ENCODE peak calls at places on chromosomes 2 and 18, in seven cellular contexts. One of them, this sample, is unnamed.

GRCh38 chr18:21638822-21639221 is 26.7 kb downstream of the SNRPD1 start:
- DNase-seq in fibroblast of lung: no peak
- DNase-seq in NB4: no peak
- DNase-seq in progenitor cell of endocrine pancreas: no peak
- DNase-seq in body of pancreas: no peak
- DNase-seq in GM06990: no peak
- DNase-seq in HCT116: no peak
- DNase-seq in this sample: no peak

GRCh38 chr18:50429207-50429948 is 54.5 kb downstream of the SKA1 start:
- DNase-seq in GM06990: peak
- DNase-seq in HCT116: peak
- DNase-seq in fibroblast of lung: no peak
- DNase-seq in NB4: peak
- DNase-seq in body of pancreas: no peak
- DNase-seq in progenitor cell of endocrine pancreas: no peak
- DNase-seq in this sample: no peak

GRCh38 chr2:240557808-240558207 is at the start of gene ANKMY1:
- DNase-seq in fibroblast of lung: peak
- DNase-seq in progenitor cell of endocrine pancreas: peak
- DNase-seq in GM06990: peak
- DNase-seq in NB4: no peak
- DNase-seq in HCT116: no peak
- DNase-seq in body of pancreas: peak
- DNase-seq in this sample: no peak

GRCh38 chr2:37436324-37436723 is 91.9 kb downstream of the QPCT start:
- DNase-seq in body of pancreas: no peak
- DNase-seq in progenitor cell of endocrine pancreas: no peak
- DNase-seq in fibroblast of lung: peak
- DNase-seq in HCT116: no peak
- DNase-seq in GM06990: no peak
- DNase-seq in NB4: no peak
- DNase-seq in this sample: no peak

GRCh38 chr2:216777637-216778273 is 82.1 kb downstream of the TNP1 start:
- DNase-seq in HCT116: peak
- DNase-seq in GM06990: peak
- DNase-seq in NB4: peak
- DNase-seq in progenitor cell of endocrine pancreas: no peak
- DNase-seq in body of pancreas: peak
- DNase-seq in fibroblast of lung: peak
- DNase-seq in this sample: no peak

GRCh38 chr2:51025942-51026574 is 5.9 kb downstream of the NRXN1 start:
- DNase-seq in fibroblast of lung: no peak
- DNase-seq in progenitor cell of endocrine pancreas: no peak
- DNase-seq in NB4: no peak
- DNase-seq in GM06990: no peak
- DNase-seq in body of pancreas: no peak
- DNase-seq in HCT116: no peak
- DNase-seq in this sample: no peak

GRCh38 chr2:227340106-227340505 is 15.1 kb downstream of the MFF start:
- DNase-seq in NB4: no peak
- DNase-seq in fibroblast of lung: no peak
- DNase-seq in body of pancreas: no peak
- DNase-seq in HCT116: no peak
- DNase-seq in progenitor cell of endocrine pancreas: no peak
- DNase-seq in GM06990: no peak
- DNase-seq in this sample: no peak

GRCh38 chr2:150690261-150690660 is 202.8 kb upstream of the RND3 start:
- DNase-seq in body of pancreas: no peak
- DNase-seq in HCT116: no peak
- DNase-seq in NB4: no peak
- DNase-seq in fibroblast of lung: peak
- DNase-seq in progenitor cell of endocrine pancreas: no peak
- DNase-seq in GM06990: no peak
- DNase-seq in this sample: no peak

GRCh38 chr2:135585586-135585985 is 54.3 kb downstream of the R3HDM1 start:
- DNase-seq in HCT116: no peak
- DNase-seq in body of pancreas: no peak
- DNase-seq in NB4: peak
- DNase-seq in GM06990: no peak
- DNase-seq in progenitor cell of endocrine pancreas: no peak
- DNase-seq in fibroblast of lung: no peak
- DNase-seq in this sample: no peak

GRCh38 chr2:195477996-195478382 is 179.0 kb upstream of the SLC39A10 start:
- DNase-seq in progenitor cell of endocrine pancreas: no peak
- DNase-seq in GM06990: no peak
- DNase-seq in NB4: no peak
- DNase-seq in body of pancreas: no peak
- DNase-seq in HCT116: no peak
- DNase-seq in fibroblast of lung: no peak
- DNase-seq in this sample: no peak

GRCh38 chr2:65604246-65604645 is 171.8 kb upstream of the SPRED2 start:
- DNase-seq in progenitor cell of endocrine pancreas: no peak
- DNase-seq in GM06990: no peak
- DNase-seq in HCT116: no peak
- DNase-seq in fibroblast of lung: peak
- DNase-seq in NB4: no peak
- DNase-seq in body of pancreas: no peak
- DNase-seq in this sample: no peak

GRCh38 chr2:98546186-98546585 is 62.1 kb downstream of the COA5 start:
- DNase-seq in HCT116: no peak
- DNase-seq in GM06990: no peak
- DNase-seq in body of pancreas: no peak
- DNase-seq in fibroblast of lung: no peak
- DNase-seq in progenitor cell of endocrine pancreas: no peak
- DNase-seq in NB4: no peak
- DNase-seq in this sample: no peak

GRCh38 chr2:105032476-105032875 is 5.4 kb upstream of the MRPS9 start:
- DNase-seq in fibroblast of lung: no peak
- DNase-seq in NB4: no peak
- DNase-seq in GM06990: no peak
- DNase-seq in HCT116: no peak
- DNase-seq in progenitor cell of endocrine pancreas: no peak
- DNase-seq in body of pancreas: no peak
- DNase-seq in this sample: no peak

GRCh38 chr2:43486604-43487003 is 109.2 kb downstream of the THADA start:
- DNase-seq in progenitor cell of endocrine pancreas: no peak
- DNase-seq in fibroblast of lung: no peak
- DNase-seq in body of pancreas: no peak
- DNase-seq in GM06990: no peak
- DNase-seq in NB4: no peak
- DNase-seq in HCT116: no peak
- DNase-seq in this sample: no peak

GRCh38 chr2:238869293-238870124 is 21.6 kb downstream of the TWIST2 start:
- DNase-seq in HCT116: no peak
- DNase-seq in NB4: no peak
- DNase-seq in progenitor cell of endocrine pancreas: no peak
- DNase-seq in fibroblast of lung: peak
- DNase-seq in GM06990: no peak
- DNase-seq in body of pancreas: no peak
- DNase-seq in this sample: no peak

GRCh38 chr2:108942231-108943066 is 46.6 kb downstream of the EDAR start:
- DNase-seq in HCT116: no peak
- DNase-seq in body of pancreas: no peak
- DNase-seq in fibroblast of lung: no peak
- DNase-seq in GM06990: no peak
- DNase-seq in NB4: no peak
- DNase-seq in progenitor cell of endocrine pancreas: no peak
- DNase-seq in this sample: no peak

GRCh38 chr2:70888389-70888924 is 47.2 kb upstream of the ATP6V1B1 start:
- DNase-seq in fibroblast of lung: no peak
- DNase-seq in GM06990: no peak
- DNase-seq in HCT116: no peak
- DNase-seq in body of pancreas: no peak
- DNase-seq in NB4: no peak
- DNase-seq in progenitor cell of endocrine pancreas: no peak
- DNase-seq in this sample: no peak

GRCh38 chr2:12440731-12441130 is 276.0 kb upstream of the TRIB2 start:
- DNase-seq in fibroblast of lung: no peak
- DNase-seq in NB4: no peak
- DNase-seq in body of pancreas: no peak
- DNase-seq in progenitor cell of endocrine pancreas: no peak
- DNase-seq in HCT116: no peak
- DNase-seq in GM06990: no peak
- DNase-seq in this sample: no peak

GRCh38 chr2:130776550-130776949 is 21.2 kb downstream of the AMER3 start:
- DNase-seq in HCT116: no peak
- DNase-seq in progenitor cell of endocrine pancreas: no peak
- DNase-seq in fibroblast of lung: no peak
- DNase-seq in GM06990: no peak
- DNase-seq in body of pancreas: peak
- DNase-seq in NB4: no peak
- DNase-seq in this sample: no peak
- TF ChIP-seq CTCF in HCT116: peak
- TF ChIP-seq CTCF in progenitor cell of endocrine pancreas: peak
- TF ChIP-seq CTCF in fibroblast of lung: no peak
- TF ChIP-seq CTCF in GM06990: no peak
- TF ChIP-seq CTCF in body of pancreas: peak
- TF ChIP-seq CTCF in NB4: no peak
- TF ChIP-seq CTCF in this sample: no peak

GRCh38 chr2:196606516-196606915 is 33.0 kb upstream of the CCDC150 start:
- DNase-seq in GM06990: no peak
- DNase-seq in body of pancreas: no peak
- DNase-seq in HCT116: no peak
- DNase-seq in NB4: no peak
- DNase-seq in fibroblast of lung: no peak
- DNase-seq in progenitor cell of endocrine pancreas: no peak
- DNase-seq in this sample: no peak

GRCh38 chr2:196598846-196599245 is 40.7 kb upstream of the CCDC150 start:
- DNase-seq in fibroblast of lung: peak
- DNase-seq in GM06990: no peak
- DNase-seq in body of pancreas: no peak
- DNase-seq in NB4: no peak
- DNase-seq in HCT116: no peak
- DNase-seq in progenitor cell of endocrine pancreas: no peak
- DNase-seq in this sample: no peak

GRCh38 chr2:196598412-196598811 is 41.1 kb upstream of the CCDC150 start:
- DNase-seq in fibroblast of lung: peak
- DNase-seq in body of pancreas: no peak
- DNase-seq in GM06990: no peak
- DNase-seq in NB4: no peak
- DNase-seq in progenitor cell of endocrine pancreas: no peak
- DNase-seq in HCT116: no peak
- DNase-seq in this sample: no peak

GRCh38 chr2:196597531-196597930 is 42.0 kb upstream of the CCDC150 start:
- DNase-seq in progenitor cell of endocrine pancreas: no peak
- DNase-seq in NB4: no peak
- DNase-seq in GM06990: no peak
- DNase-seq in body of pancreas: no peak
- DNase-seq in fibroblast of lung: peak
- DNase-seq in HCT116: no peak
- DNase-seq in this sample: no peak

GRCh38 chr2:196601430-196602306 is 37.8 kb upstream of the CCDC150 start:
- DNase-seq in fibroblast of lung: peak
- DNase-seq in NB4: no peak
- DNase-seq in HCT116: peak
- DNase-seq in body of pancreas: no peak
- DNase-seq in GM06990: no peak
- DNase-seq in progenitor cell of endocrine pancreas: no peak
- DNase-seq in this sample: peak
- TF ChIP-seq CTCF in fibroblast of lung: no peak
- TF ChIP-seq CTCF in NB4: no peak
- TF ChIP-seq CTCF in HCT116: no peak
- TF ChIP-seq CTCF in body of pancreas: no peak
- TF ChIP-seq CTCF in GM06990: no peak
- TF ChIP-seq CTCF in progenitor cell of endocrine pancreas: no peak
- TF ChIP-seq CTCF in this sample: peak

DNA sequence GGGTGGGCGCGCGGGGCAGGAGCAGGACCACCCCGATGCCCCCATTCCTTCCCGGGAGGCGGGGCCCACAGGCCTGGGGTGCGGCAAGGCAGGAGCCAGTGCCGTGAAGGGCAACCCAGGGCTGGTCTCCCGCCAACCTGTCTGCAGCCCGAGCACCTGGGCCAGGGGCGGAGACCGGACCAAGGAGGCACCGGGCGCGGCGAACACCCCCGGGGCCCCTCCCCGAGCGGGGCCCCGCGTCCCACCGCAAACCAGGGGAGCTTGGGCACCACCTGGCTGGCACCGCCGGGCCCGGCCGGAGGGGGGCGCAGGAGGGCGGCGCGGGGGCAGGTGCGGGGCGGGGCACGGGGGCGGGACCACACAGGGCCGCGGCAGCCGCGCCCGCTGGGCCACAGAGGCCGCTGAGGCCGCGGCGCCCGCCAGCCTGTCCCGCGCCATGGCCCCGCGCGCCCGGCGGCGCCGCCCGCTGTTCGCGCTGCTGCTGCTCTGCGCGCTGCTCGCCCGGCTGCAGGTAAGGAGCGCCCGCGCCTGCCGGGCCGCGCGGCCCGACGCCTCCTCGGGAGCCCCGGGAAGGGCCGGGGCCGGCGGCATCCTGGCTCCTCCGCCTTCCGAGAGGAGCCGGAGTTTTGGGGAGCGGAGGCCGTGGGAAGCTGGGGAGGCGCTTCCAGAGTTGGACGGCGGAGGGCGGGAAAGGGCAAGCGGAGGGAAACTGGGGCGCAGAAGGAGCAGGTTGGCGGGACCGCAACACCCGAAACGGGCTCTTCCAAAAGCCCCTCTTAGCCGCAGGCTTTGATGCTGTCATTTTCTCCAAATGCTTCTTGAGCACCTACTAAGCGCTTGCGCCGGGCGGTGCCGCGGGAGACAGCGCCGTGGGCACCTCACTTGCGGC is at the start of gene TNFRSF11A:
- DNase-seq in NB4: peak
- DNase-seq in GM06990: peak
- DNase-seq in body of pancreas: peak
- DNase-seq in fibroblast of lung: no peak
- DNase-seq in progenitor cell of endocrine pancreas: peak
- DNase-seq in HCT116: no peak
- DNase-seq in this sample: no peak
- TF ChIP-seq CTCF in NB4: peak
- TF ChIP-seq CTCF in GM06990: peak
- TF ChIP-seq CTCF in body of pancreas: peak
- TF ChIP-seq CTCF in fibroblast of lung: no peak
- TF ChIP-seq CTCF in progenitor cell of endocrine pancreas: peak
- TF ChIP-seq CTCF in HCT116: no peak
- TF ChIP-seq CTCF in this sample: peak

GRCh38 chr18:67468038-67468437 is 48.5 kb downstream of the DSEL start:
- DNase-seq in GM06990: no peak
- DNase-seq in NB4: peak
- DNase-seq in fibroblast of lung: no peak
- DNase-seq in progenitor cell of endocrine pancreas: no peak
- DNase-seq in body of pancreas: no peak
- DNase-seq in HCT116: no peak
- DNase-seq in this sample: no peak

GRCh38 chr18:67467188-67467587 is 49.3 kb downstream of the DSEL start:
- DNase-seq in NB4: no peak
- DNase-seq in fibroblast of lung: no peak
- DNase-seq in progenitor cell of endocrine pancreas: no peak
- DNase-seq in HCT116: no peak
- DNase-seq in body of pancreas: no peak
- DNase-seq in GM06990: no peak
- DNase-seq in this sample: no peak

GRCh38 chr18:67464499-67464898 is 52.0 kb downstream of the DSEL start:
- DNase-seq in body of pancreas: no peak
- DNase-seq in fibroblast of lung: no peak
- DNase-seq in HCT116: no peak
- DNase-seq in GM06990: no peak
- DNase-seq in NB4: no peak
- DNase-seq in progenitor cell of endocrine pancreas: no peak
- DNase-seq in this sample: peak

GRCh38 chr18:67463829-67464228 is 52.7 kb downstream of the DSEL start:
- DNase-seq in progenitor cell of endocrine pancreas: no peak
- DNase-seq in body of pancreas: no peak
- DNase-seq in HCT116: no peak
- DNase-seq in GM06990: no peak
- DNase-seq in fibroblast of lung: no peak
- DNase-seq in NB4: peak
- DNase-seq in this sample: no peak
- TF ChIP-seq CTCF in progenitor cell of endocrine pancreas: peak
- TF ChIP-seq CTCF in body of pancreas: no peak
- TF ChIP-seq CTCF in HCT116: no peak
- TF ChIP-seq CTCF in GM06990: no peak
- TF ChIP-seq CTCF in fibroblast of lung: peak
- TF ChIP-seq CTCF in NB4: peak
- TF ChIP-seq CTCF in this sample: peak

This sample was measured in chondrocyte.